ENCODE peak calls at places on chromosomes 4 and X, in five cellular contexts. N is right lobe of liver, S is IMR-90, I is spleen, Q is body of pancreas. Y is an unnamed sample.

GRCh38 chrX:112961981-112962380 is 121.3 kb upstream of the AMOT start:
- DNase-seq in N (no peak), S (no peak), I (no peak), Q (no peak), Y (no peak)

GRCh38 chr4:152719856-152720556 is 40.2 kb upstream of the TMEM154 start:
- DNase-seq in N (no peak), S (no peak), I (no peak), Q (no peak), Y (no peak)

GRCh38 chrX:41737065-41737464 is 13.1 kb downstream of the GPR82 start:
- DNase-seq in N (no peak), S (no peak), I (no peak), Q (no peak), Y (no peak)

GRCh38 chrX:51837926-51838325 is 55.5 kb upstream of the MAGED1 start:
- DNase-seq in N (peak), S (peak), I (no peak), Q (peak), Y (peak)

GRCh38 chr4:25937801-25938200 is 23.8 kb downstream of the SMIM20 start:
- DNase-seq in N (no peak), S (peak), I (no peak), Q (no peak), Y (no peak)

GRCh38 chr4:74969507-74970474 is 36.9 kb downstream of the PARM1 start:
- DNase-seq in N (no peak), S (no peak), I (no peak), Q (peak), Y (no peak)

GRCh38 chr4:56953680-56954520 is 23.5 kb downstream of the NOA1 start:
- DNase-seq in N (no peak), S (no peak), I (no peak), Q (no peak), Y (no peak)

GRCh38 chrX:118212817-118213183 is 96.2 kb upstream of the KLHL13 start:
- DNase-seq in N (no peak), S (no peak), I (no peak), Q (no peak), Y (no peak)

GRCh38 chr4:21134994-21135393 is 434.7 kb downstream of the PACRGL start:
- DNase-seq in N (no peak), S (no peak), I (no peak), Q (no peak), Y (no peak)

GRCh38 chr4:52552778-52553177 is 106.3 kb downstream of the USP46 start:
- DNase-seq in N (no peak), S (no peak), I (no peak), Q (no peak), Y (no peak)

GRCh38 chr4:48778431-48779094 is 1.5 kb downstream of the FRYL start:
- DNase-seq in N (no peak), S (peak), I (no peak), Q (no peak), Y (no peak)

GRCh38 chrX:94515009-94515408 is 841.0 kb downstream of the FAM133A start:
- DNase-seq in N (no peak), S (no peak), I (no peak), Q (no peak), Y (no peak)

GRCh38 chr4:86376850-86377249 is 17.0 kb upstream of the MAPK10 start:
- DNase-seq in N (no peak), S (peak), I (no peak), Q (no peak), Y (no peak)

GRCh38 chr4:41814565-41814964 is 66.0 kb upstream of the PHOX2B start:
- DNase-seq in N (peak), S (peak), I (no peak), Q (peak), Y (no peak)

GRCh38 chr4:72567821-72568620 is 1.0 kb downstream of the ADAMTS3 start:
- DNase-seq in N (peak), S (peak), I (peak), Q (peak), Y (peak)

GRCh38 chrX:136209016-136209738 is 42.0 kb downstream of the MAP7D3 start:
- DNase-seq in N (peak), S (peak), I (no peak), Q (peak), Y (no peak)
- TF ChIP-seq CTCF in N (peak), S (peak), I (peak), Q (peak), Y (no peak)

GRCh38 chr4:40057540-40058091 is 966 bp downstream of the N4BP2 start:
- DNase-seq in N (peak), S (peak), I (peak), Q (peak), Y (peak)
- TF ChIP-seq POLR2A in N (peak), S (no peak), I (no peak), Q (no peak), Y (no peak)

GRCh38 chrX:119507206-119507605 is 39.0 kb downstream of the SLC25A5 start:
- DNase-seq in N (no peak), S (no peak), I (no peak), Q (no peak), Y (peak)

GRCh38 chrX:119516157-119516702 is 48.0 kb downstream of the SLC25A5 start:
- DNase-seq in N (no peak), S (peak), I (no peak), Q (peak), Y (no peak)

DNA sequence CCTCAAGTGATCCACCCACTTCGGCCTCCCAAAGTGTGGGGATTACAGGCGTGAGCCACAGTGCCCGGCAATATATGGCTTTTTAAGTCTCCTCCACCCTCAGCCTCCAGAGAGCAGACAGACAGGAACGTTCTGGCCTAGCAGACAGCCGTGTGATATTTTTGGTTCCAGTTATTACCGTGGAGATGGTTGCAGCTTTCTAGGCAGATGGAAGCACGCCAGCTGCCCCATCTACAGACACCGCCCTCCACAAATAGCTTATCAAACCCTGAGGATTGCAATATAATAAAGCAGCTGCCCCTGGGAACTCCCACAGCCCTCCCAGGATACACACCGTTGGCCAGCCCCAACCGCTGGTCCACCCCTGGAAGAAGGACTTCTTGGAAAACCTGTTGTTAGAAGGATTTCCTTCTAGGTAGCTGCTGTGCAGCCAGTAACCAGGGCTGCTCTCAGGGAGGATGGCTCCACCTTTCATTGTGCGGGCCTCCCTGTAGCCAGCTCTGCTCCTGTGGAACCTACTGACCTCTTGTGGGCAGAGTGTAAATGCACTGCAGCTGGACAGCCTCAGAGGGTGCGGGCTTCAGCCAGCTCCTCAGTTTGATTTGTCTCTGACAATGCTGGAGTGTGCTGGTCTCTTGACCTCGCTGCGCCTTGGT is 44.0 kb downstream of the SLC25A5 start:
- DNase-seq in N (peak), S (peak), I (no peak), Q (peak), Y (peak)
- TF ChIP-seq CTCF in N (peak), S (peak), I (peak), Q (peak), Y (no peak)

GRCh38 chrX:70454441-70455365 is 10.1 kb downstream of the DLG3 start:
- DNase-seq in N (peak), S (peak), I (peak), Q (peak), Y (no peak)
- TF ChIP-seq POLR2A in N (no peak), S (no peak), I (no peak), Q (no peak), Y (no peak)

DNA sequence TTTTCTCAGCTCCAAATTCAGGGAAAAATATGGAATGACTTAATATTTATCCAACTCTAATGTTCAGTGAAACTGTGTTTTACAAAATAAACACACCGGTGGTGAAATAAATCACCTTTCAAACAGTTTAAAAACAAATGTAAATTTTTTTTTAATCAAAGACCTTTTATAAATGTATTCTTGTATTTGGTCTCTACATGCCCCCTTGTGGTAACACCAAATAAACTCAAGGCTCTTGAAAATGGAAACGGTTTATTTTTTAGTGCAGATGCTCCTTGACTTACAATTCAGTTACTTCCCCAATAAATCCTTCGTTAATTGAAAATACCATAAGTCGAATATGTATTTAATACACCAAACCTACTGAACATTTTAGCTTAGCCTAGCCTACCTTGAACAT is 45.9 kb upstream of the ITM2A start:
- DNase-seq in N (no peak), S (peak), I (no peak), Q (no peak), Y (no peak)
- TF ChIP-seq CTCF in N (peak), S (peak), I (no peak), Q (peak), Y (no peak)

GRCh38 chrX:154373340-154374306 is 811 bp downstream of the FLNA start:
- DNase-seq in N (peak), S (peak), I (no peak), Q (peak), Y (peak)
- TF ChIP-seq POLR2A in N (no peak), S (no peak), I (no peak), Q (no peak), Y (no peak)

GRCh38 chr4:145888393-145888792 is 50.2 kb downstream of the ZNF827 start:
- DNase-seq in N (no peak), S (no peak), I (no peak), Q (no peak), Y (no peak)
- TF ChIP-seq CTCF in N (no peak), S (no peak), I (no peak), Q (no peak), Y (no peak)

DNA sequence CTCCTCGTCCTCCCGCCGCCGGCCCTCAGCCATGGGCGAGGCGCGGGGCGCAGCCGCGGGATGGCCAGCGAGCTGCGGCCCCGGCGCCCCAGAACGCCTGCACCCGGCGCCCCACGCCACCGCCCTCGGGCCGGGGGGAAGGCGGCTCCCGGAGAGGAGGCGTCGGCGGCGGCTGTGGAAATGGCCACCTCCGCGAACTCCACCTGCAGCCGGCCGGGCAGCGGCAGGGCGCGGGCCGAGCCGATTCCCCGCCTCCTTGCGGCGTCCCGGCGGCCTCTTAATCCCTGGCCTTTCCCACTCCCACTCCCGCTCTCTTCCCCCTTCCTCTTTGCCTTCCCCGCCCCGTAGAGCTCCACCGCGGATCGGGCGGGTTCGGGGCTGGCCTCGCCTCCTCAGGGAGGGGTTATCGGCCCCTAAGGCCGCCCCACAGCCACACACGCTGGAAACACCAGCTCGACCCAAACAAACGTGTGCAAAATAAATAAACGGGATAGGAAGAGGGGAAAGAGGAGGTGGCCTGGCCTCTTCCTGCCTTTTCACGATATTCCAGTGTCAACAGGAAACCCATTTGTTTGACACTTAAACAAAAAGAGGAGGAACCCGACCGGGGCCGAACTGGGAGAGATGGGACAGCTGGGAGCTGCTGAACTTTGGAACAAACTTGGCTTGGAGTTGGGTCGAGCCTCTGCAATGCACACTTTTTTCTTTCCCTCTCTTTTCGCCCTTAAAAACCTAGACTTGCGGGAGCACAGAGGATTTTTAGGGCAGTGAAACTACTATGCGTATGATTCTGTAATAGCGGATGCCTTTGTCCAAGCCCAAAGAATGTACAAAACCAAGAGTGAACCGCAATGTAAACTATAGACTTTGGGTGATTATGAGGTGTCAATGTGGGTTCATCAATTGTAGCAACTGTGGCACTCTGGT is at the start of gene SH3D19:
- DNase-seq in N (peak), S (peak), I (peak), Q (peak), Y (peak)
- TF ChIP-seq POLR2A in N (peak), S (no peak), I (no peak), Q (peak), Y (no peak)